ENCODE peak calls at places on chromosomes 12 and 14, in four cellular contexts. B, F, U and E are unnamed samples.

GRCh38 chr14:39417014-39417413 is 15.2 kb downstream of the FBXO33 start:
- DNase-seq in B (no peak), F (no peak), U (no peak), E (peak)

GRCh38 chr12:72790273-72790672 is 518.1 kb downstream of the TRHDE start:
- DNase-seq in B (no peak), F (no peak), U (no peak), E (no peak)

GRCh38 chr12:16135323-16135722 is 142.2 kb downstream of the SLC15A5 start:
- DNase-seq in B (no peak), F (no peak), U (no peak), E (no peak)

GRCh38 chr14:44701563-44702263 is 194.6 kb upstream of the FSCB start:
- DNase-seq in B (no peak), F (no peak), U (no peak), E (no peak)

GRCh38 chr12:96211989-96212388 is 17.8 kb downstream of the ELK3 start:
- DNase-seq in B (no peak), F (no peak), U (no peak), E (no peak)

GRCh38 chr14:95183532-95184412 is 26.4 kb upstream of the DICER1 start:
- DNase-seq in B (no peak), F (peak), U (no peak), E (no peak)

GRCh38 chr12:20376984-20377383 is 8.6 kb downstream of the PDE3A start:
- DNase-seq in B (no peak), F (no peak), U (no peak), E (peak)

GRCh38 chr12:121579190-121579791 is 1.5 kb downstream of the KDM2B start:
- DNase-seq in B (no peak), F (no peak), U (peak), E (no peak)

GRCh38 chr14:31465113-31465512 is 7.8 kb upstream of the DTD2 start:
- DNase-seq in B (no peak), F (no peak), U (no peak), E (no peak)

GRCh38 chr12:41479431-41479830 is 291.3 kb downstream of the PDZRN4 start:
- DNase-seq in B (no peak), F (no peak), U (no peak), E (no peak)

GRCh38 chr12:79083181-79083580 is 218.6 kb downstream of the SYT1 start:
- DNase-seq in B (no peak), F (no peak), U (no peak), E (no peak)

GRCh38 chr12:121181181-121181580 is 28.7 kb upstream of the P2RX4 start:
- DNase-seq in B (no peak), F (no peak), U (no peak), E (no peak)

GRCh38 chr14:23559010-23559920 is 3.2 kb downstream of the THTPA start:
- DNase-seq in B (no peak), F (no peak), U (peak), E (no peak)

GRCh38 chr14:23577004-23577681 is 1.4 kb downstream of the JPH4 start:
- DNase-seq in B (no peak), F (no peak), U (no peak), E (no peak)

GRCh38 chr12:26195641-26196423 is 459 bp downstream of the SSPN start:
- DNase-seq in B (no peak), F (no peak), U (no peak), E (no peak)

GRCh38 chr12:92340441-92341332 is 195.0 kb upstream of the BTG1 start:
- DNase-seq in B (no peak), F (no peak), U (no peak), E (no peak)

GRCh38 chr12:108560321-108560721 is 652 bp downstream of the SART3 start:
- DNase-seq in B (no peak), F (no peak), U (no peak), E (no peak)

GRCh38 chr12:2129076-2129475 is 76.3 kb downstream of the CACNA1C start:
- DNase-seq in B (no peak), F (no peak), U (no peak), E (no peak)

GRCh38 chr12:54981796-54982195 is 2.8 kb downstream of the TESPA1 start:
- DNase-seq in B (no peak), F (no peak), U (no peak), E (no peak)

GRCh38 chr12:108515916-108516315 is 839 bp downstream of the FICD start:
- DNase-seq in B (no peak), F (no peak), U (no peak), E (no peak)

GRCh38 chr12:24562761-24563392 is 386.0 kb downstream of the BCAT1 start:
- DNase-seq in B (no peak), F (no peak), U (peak), E (no peak)

GRCh38 chr14:99240512-99241313 is 31.3 kb downstream of the BCL11B start:
- DNase-seq in B (no peak), F (no peak), U (no peak), E (no peak)

GRCh38 chr12:110547090-110547489 is 36.0 kb downstream of the PPTC7 start:
- DNase-seq in B (no peak), F (no peak), U (no peak), E (no peak)

GRCh38 chr12:117188961-117189724 is 1.1 kb downstream of the FBXO21 start:
- DNase-seq in B (no peak), F (no peak), U (no peak), E (no peak)

GRCh38 chr12:68222336-68222735 is 3.3 kb downstream of the IL26 start:
- DNase-seq in B (no peak), F (no peak), U (no peak), E (no peak)

GRCh38 chr12:122862110-122862634 is 26.9 kb downstream of the HIP1R start:
- DNase-seq in B (no peak), F (no peak), U (no peak), E (no peak)
- TF ChIP-seq EGR1 in B (no peak), F (no peak), U (no peak), E (no peak)

GRCh38 chr14:104821971-104822608 is 21.2 kb downstream of the ZBTB42 start:
- DNase-seq in B (no peak), F (no peak), U (no peak), E (no peak)

GRCh38 chr14:104821229-104821945 is 20.5 kb downstream of the ZBTB42 start:
- DNase-seq in B (no peak), F (no peak), U (no peak), E (no peak)

GRCh38 chr14:104818714-104819161 is 17.8 kb downstream of the ZBTB42 start:
- DNase-seq in B (no peak), F (no peak), U (no peak), E (no peak)

GRCh38 chr14:104819361-104819771 is 18.5 kb downstream of the ZBTB42 start:
- DNase-seq in B (no peak), F (no peak), U (no peak), E (no peak)

GRCh38 chr14:104820669-104821228 is 19.8 kb downstream of the ZBTB42 start:
- DNase-seq in B (peak), F (no peak), U (no peak), E (no peak)
- H3K9ac ChIP-seq in B (no peak), F (no peak), U (no peak), E (no peak)

GRCh38 chr12:89649820-89650219 is 58.8 kb downstream of the ATP2B1 start:
- DNase-seq in B (no peak), F (no peak), U (no peak), E (no peak)

GRCh38 chr12:89650239-89650638 is 58.4 kb downstream of the ATP2B1 start:
- DNase-seq in B (no peak), F (no peak), U (no peak), E (no peak)

GRCh38 chr12:89649139-89649538 is 59.5 kb downstream of the ATP2B1 start:
- DNase-seq in B (no peak), F (no peak), U (no peak), E (no peak)

GRCh38 chr12:89651192-89651591 is 57.4 kb downstream of the ATP2B1 start:
- DNase-seq in B (no peak), F (no peak), U (no peak), E (no peak)

GRCh38 chr12:89648211-89648930 is 60.3 kb downstream of the ATP2B1 start:
- DNase-seq in B (peak), F (no peak), U (peak), E (no peak)
- TF ChIP-seq EGR1 in B (no peak), F (no peak), U (no peak), E (no peak)

GRCh38 chr12:107311682-107312081 is 218.3 kb upstream of the CRY1 start:
- DNase-seq in B (no peak), F (no peak), U (no peak), E (no peak)
- H3K9ac ChIP-seq in B (no peak), F (no peak), U (no peak), E (no peak)

GRCh38 chr14:58298477-58298879 is at the start of gene ARID4A:
- DNase-seq in B (no peak), F (no peak), U (peak), E (no peak)

GRCh38 chr14:58298880-58299664 is 717 bp downstream of the ARID4A start:
- DNase-seq in B (no peak), F (no peak), U (peak), E (no peak)

GRCh38 chr14:58296731-58297130 is 1.6 kb upstream of the ARID4A start:
- DNase-seq in B (no peak), F (no peak), U (peak), E (no peak)

GRCh38 chr14:58297762-58298476 is 436 bp upstream of the ARID4A start:
- DNase-seq in B (peak), F (peak), U (peak), E (peak)

DNA sequence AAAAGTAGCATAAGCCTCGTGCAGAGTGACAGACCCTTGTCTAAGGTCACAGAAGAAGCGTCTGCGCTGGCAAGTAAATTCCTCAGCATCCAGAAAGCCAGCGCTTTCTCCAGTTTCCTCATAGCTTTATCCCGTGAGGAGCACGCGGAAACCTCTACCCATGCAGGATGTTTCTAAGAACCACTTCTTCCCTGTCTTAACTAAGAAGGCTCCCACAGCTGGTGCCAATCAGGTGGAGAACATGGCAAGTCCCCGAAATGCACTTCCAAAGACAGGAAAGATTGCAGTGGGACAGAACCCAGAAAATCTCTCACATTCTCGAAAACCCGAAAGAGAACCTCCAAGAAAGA is 968 bp upstream of the ARID4A start:
- DNase-seq in B (no peak), F (no peak), U (no peak), E (no peak)
- TF ChIP-seq EGR1 in B (no peak), F (no peak), U (no peak), E (no peak)